ENCODE peak calls at places on chromosomes 2 and 18, in nine cellular contexts. S, A, L, K, T, N, B, F and I are unnamed samples.

GRCh38 chr2:96546797-96547196 is 10.2 kb downstream of the ARID5A start:
- DNase-seq in S (no peak), A (no peak), L (no peak), K (no peak), T (no peak), N (no peak), B (no peak), F (no peak), I (no peak)

GRCh38 chr2:239289545-239289944 is 111.3 kb downstream of the HDAC4 start:
- DNase-seq in S (no peak), A (no peak), L (no peak), K (no peak), T (peak), N (no peak), B (no peak), F (no peak), I (no peak)

GRCh38 chr18:5890261-5890605 is 5.1 kb downstream of the TMEM200C start:
- DNase-seq in S (no peak), A (no peak), L (no peak), K (no peak), T (no peak), N (no peak), B (no peak), F (no peak), I (no peak)

GRCh38 chr2:10900216-10901109 is 11.3 kb upstream of the KCNF1 start:
- DNase-seq in S (peak), A (no peak), L (peak), K (no peak), T (no peak), N (peak), B (peak), F (peak), I (no peak)

GRCh38 chr2:64922482-64923384 is 66.5 kb upstream of the SLC1A4 start:
- DNase-seq in S (no peak), A (no peak), L (no peak), K (no peak), T (no peak), N (no peak), B (no peak), F (no peak), I (no peak)

GRCh38 chr2:201118121-201118956 is 2.4 kb downstream of the CFLAR start:
- DNase-seq in S (peak), A (peak), L (peak), K (peak), T (peak), N (peak), B (peak), F (peak), I (peak)

GRCh38 chr2:73036779-73037165 is 34.7 kb downstream of the SFXN5 start:
- DNase-seq in S (no peak), A (no peak), L (no peak), K (no peak), T (no peak), N (no peak), B (no peak), F (no peak), I (no peak)

GRCh38 chr2:231674587-231675334 is 33.6 kb upstream of the PTMA start:
- DNase-seq in S (peak), A (peak), L (peak), K (peak), T (peak), N (peak), B (peak), F (peak), I (peak)

GRCh38 chr2:54387592-54387991 is 68.5 kb upstream of the SPTBN1 start:
- DNase-seq in S (no peak), A (peak), L (no peak), K (no peak), T (no peak), N (no peak), B (no peak), F (no peak), I (no peak)

GRCh38 chr18:54616220-54616848 is 25.3 kb downstream of the DYNAP start:
- DNase-seq in S (no peak), A (no peak), L (no peak), K (no peak), T (no peak), N (no peak), B (no peak), F (no peak), I (no peak)

GRCh38 chr2:181742908-181743722 is 62.8 kb upstream of the NEUROD1 start:
- DNase-seq in S (peak), A (peak), L (peak), K (no peak), T (no peak), N (peak), B (peak), F (peak), I (peak)

GRCh38 chr2:231037202-231037730 is at the start of gene C2orf72:
- DNase-seq in S (peak), A (no peak), L (no peak), K (no peak), T (no peak), N (no peak), B (no peak), F (no peak), I (no peak)

GRCh38 chr2:38619458-38620164 is 16.9 kb upstream of the HNRNPLL start:
- DNase-seq in S (no peak), A (peak), L (no peak), K (no peak), T (no peak), N (no peak), B (peak), F (no peak), I (peak)

GRCh38 chr18:76458522-76459311 is 36.3 kb downstream of the ZNF516 start:
- DNase-seq in S (no peak), A (no peak), L (no peak), K (no peak), T (no peak), N (no peak), B (no peak), F (no peak), I (no peak)

GRCh38 chr18:10291568-10291981 is 162.9 kb upstream of the APCDD1 start:
- DNase-seq in S (no peak), A (peak), L (no peak), K (no peak), T (no peak), N (no peak), B (no peak), F (no peak), I (no peak)

GRCh38 chr2:136070913-136071312 is 47.0 kb downstream of the CXCR4 start:
- DNase-seq in S (no peak), A (no peak), L (no peak), K (no peak), T (no peak), N (no peak), B (no peak), F (no peak), I (no peak)

GRCh38 chr2:3594493-3595281 is at the start of gene COLEC11:
- DNase-seq in S (no peak), A (no peak), L (no peak), K (peak), T (no peak), N (no peak), B (no peak), F (no peak), I (peak)

GRCh38 chr2:9179572-9180201 is 26.9 kb upstream of the ASAP2 start:
- DNase-seq in S (no peak), A (peak), L (peak), K (peak), T (no peak), N (no peak), B (no peak), F (peak), I (peak)

GRCh38 chr2:176383100-176383499 is 113.9 kb downstream of the MTX2 start:
- DNase-seq in S (no peak), A (no peak), L (no peak), K (no peak), T (no peak), N (no peak), B (no peak), F (no peak), I (no peak)

GRCh38 chr18:57738078-57738477 is 65.0 kb downstream of the ATP8B1 start:
- DNase-seq in S (no peak), A (peak), L (peak), K (no peak), T (no peak), N (no peak), B (no peak), F (no peak), I (no peak)

GRCh38 chr2:131413148-131413747 is 49.3 kb upstream of the RAB6D start:
- DNase-seq in S (peak), A (peak), L (peak), K (no peak), T (no peak), N (no peak), B (peak), F (peak), I (peak)

GRCh38 chr2:144320491-144320890 is 199.4 kb downstream of the ZEB2 start:
- DNase-seq in S (no peak), A (peak), L (no peak), K (no peak), T (no peak), N (peak), B (peak), F (peak), I (peak)

GRCh38 chr2:6747433-6747832 is 118.3 kb downstream of the CMPK2 start:
- DNase-seq in S (no peak), A (no peak), L (no peak), K (no peak), T (no peak), N (no peak), B (no peak), F (no peak), I (no peak)

GRCh38 chr2:48991415-48992131 is 162.7 kb downstream of the FSHR start:
- DNase-seq in S (no peak), A (no peak), L (no peak), K (no peak), T (no peak), N (no peak), B (peak), F (no peak), I (no peak)

GRCh38 chr2:27147935-27148334 is 869 bp upstream of the TCF23 start:
- DNase-seq in S (no peak), A (no peak), L (no peak), K (no peak), T (no peak), N (no peak), B (peak), F (no peak), I (no peak)

GRCh38 chr2:230947908-230948365 is 22.9 kb upstream of the GPR55 start:
- DNase-seq in S (no peak), A (no peak), L (no peak), K (no peak), T (no peak), N (no peak), B (peak), F (no peak), I (no peak)

GRCh38 chr2:113138428-113139322 is 11.3 kb downstream of the IL1RN start:
- DNase-seq in S (peak), A (peak), L (peak), K (no peak), T (no peak), N (peak), B (peak), F (peak), I (peak)